ENCODE peak calls at places on chromosome 13, in seven cellular contexts. One of them, this sample, is unnamed.

GRCh38 chr13:39490136-39490535 is 112.9 kb downstream of the LHFPL6 start:
- DNase-seq in HCT116: no peak
- DNase-seq in H1: no peak
- DNase-seq in GM12878: no peak
- DNase-seq in SK-N-SH: no peak
- DNase-seq in K562: no peak
- DNase-seq in HepG2: no peak
- DNase-seq in this sample: no peak

GRCh38 chr13:113836917-113837553 is 26.8 kb downstream of the GAS6 start:
- DNase-seq in HCT116: peak
- DNase-seq in H1: no peak
- DNase-seq in GM12878: no peak
- DNase-seq in SK-N-SH: peak
- DNase-seq in K562: no peak
- DNase-seq in HepG2: no peak
- DNase-seq in this sample: no peak

GRCh38 chr13:73757471-73758233 is 376.6 kb downstream of the KLF12 start:
- DNase-seq in HCT116: no peak
- DNase-seq in H1: no peak
- DNase-seq in GM12878: no peak
- DNase-seq in SK-N-SH: no peak
- DNase-seq in K562: no peak
- DNase-seq in HepG2: no peak
- DNase-seq in this sample: no peak

GRCh38 chr13:53090507-53090906 is 61.9 kb downstream of the OLFM4 start:
- DNase-seq in HCT116: no peak
- DNase-seq in H1: no peak
- DNase-seq in GM12878: no peak
- DNase-seq in SK-N-SH: no peak
- DNase-seq in K562: no peak
- DNase-seq in HepG2: no peak
- DNase-seq in this sample: no peak

GRCh38 chr13:100506600-100507422 is 81.8 kb downstream of the GGACT start:
- DNase-seq in HCT116: no peak
- DNase-seq in H1: no peak
- DNase-seq in GM12878: no peak
- DNase-seq in SK-N-SH: no peak
- DNase-seq in K562: no peak
- DNase-seq in HepG2: no peak
- DNase-seq in this sample: no peak

GRCh38 chr13:25141042-25141441 is 31.0 kb downstream of the AMER2 start:
- DNase-seq in HCT116: no peak
- DNase-seq in H1: no peak
- DNase-seq in GM12878: no peak
- DNase-seq in SK-N-SH: no peak
- DNase-seq in K562: no peak
- DNase-seq in HepG2: no peak
- DNase-seq in this sample: no peak

GRCh38 chr13:46121597-46122163 is 16.8 kb upstream of the CPB2 start:
- DNase-seq in HCT116: no peak
- DNase-seq in H1: no peak
- DNase-seq in GM12878: no peak
- DNase-seq in SK-N-SH: no peak
- DNase-seq in K562: no peak
- DNase-seq in HepG2: peak
- DNase-seq in this sample: no peak

GRCh38 chr13:39037410-39037879 is 444 bp downstream of the PROSER1 start:
- DNase-seq in HCT116: no peak
- DNase-seq in H1: no peak
- DNase-seq in GM12878: no peak
- DNase-seq in SK-N-SH: no peak
- DNase-seq in K562: no peak
- DNase-seq in HepG2: no peak
- DNase-seq in this sample: no peak

GRCh38 chr13:39773833-39774232 is 118.4 kb downstream of the COG6 start:
- DNase-seq in HCT116: no peak
- DNase-seq in H1: no peak
- DNase-seq in GM12878: no peak
- DNase-seq in SK-N-SH: no peak
- DNase-seq in K562: no peak
- DNase-seq in HepG2: no peak
- DNase-seq in this sample: no peak

GRCh38 chr13:109156181-109156935 is 526.9 kb downstream of the MYO16 start:
- DNase-seq in HCT116: no peak
- DNase-seq in H1: no peak
- DNase-seq in GM12878: no peak
- DNase-seq in SK-N-SH: no peak
- DNase-seq in K562: no peak
- DNase-seq in HepG2: no peak
- DNase-seq in this sample: no peak

GRCh38 chr13:22082437-22083100 is 411.7 kb downstream of the FGF9 start:
- DNase-seq in HCT116: no peak
- DNase-seq in H1: no peak
- DNase-seq in GM12878: no peak
- DNase-seq in SK-N-SH: no peak
- DNase-seq in K562: no peak
- DNase-seq in HepG2: no peak
- DNase-seq in this sample: no peak

GRCh38 chr13:42047561-42048322 is 706 bp upstream of the DGKH start:
- DNase-seq in HCT116: peak
- DNase-seq in H1: no peak
- DNase-seq in GM12878: peak
- DNase-seq in SK-N-SH: peak
- DNase-seq in K562: peak
- DNase-seq in HepG2: no peak
- DNase-seq in this sample: peak

GRCh38 chr13:108993346-108993745 is 363.9 kb downstream of the MYO16 start:
- DNase-seq in HCT116: no peak
- DNase-seq in H1: no peak
- DNase-seq in GM12878: no peak
- DNase-seq in SK-N-SH: no peak
- DNase-seq in K562: no peak
- DNase-seq in HepG2: no peak
- DNase-seq in this sample: no peak

GRCh38 chr13:42007844-42008243 is 40.6 kb upstream of the DGKH start:
- DNase-seq in HCT116: no peak
- DNase-seq in H1: no peak
- DNase-seq in GM12878: no peak
- DNase-seq in SK-N-SH: no peak
- DNase-seq in K562: no peak
- DNase-seq in HepG2: no peak
- DNase-seq in this sample: no peak

GRCh38 chr13:19782049-19782726 is 557 bp downstream of the PSPC1 start:
- DNase-seq in HCT116: no peak
- DNase-seq in H1: no peak
- DNase-seq in GM12878: no peak
- DNase-seq in SK-N-SH: peak
- DNase-seq in K562: peak
- DNase-seq in HepG2: no peak
- DNase-seq in this sample: peak

GRCh38 chr13:78098249-78098648 is 179.6 kb upstream of the EDNRB start:
- DNase-seq in HCT116: no peak
- DNase-seq in H1: no peak
- DNase-seq in GM12878: no peak
- DNase-seq in SK-N-SH: no peak
- DNase-seq in K562: no peak
- DNase-seq in HepG2: no peak
- DNase-seq in this sample: no peak

GRCh38 chr13:94956407-94957110 is 244.2 kb upstream of the SOX21 start:
- DNase-seq in HCT116: no peak
- DNase-seq in H1: no peak
- DNase-seq in GM12878: no peak
- DNase-seq in SK-N-SH: no peak
- DNase-seq in K562: no peak
- DNase-seq in HepG2: no peak
- DNase-seq in this sample: no peak

GRCh38 chr13:98528663-98529064 is 48.2 kb downstream of the STK24 start:
- DNase-seq in HCT116: no peak
- DNase-seq in H1: no peak
- DNase-seq in GM12878: no peak
- DNase-seq in SK-N-SH: no peak
- DNase-seq in K562: no peak
- DNase-seq in HepG2: no peak
- DNase-seq in this sample: no peak

GRCh38 chr13:102825921-102826706 is 19.7 kb upstream of the ERCC5 start:
- DNase-seq in HCT116: no peak
- DNase-seq in H1: no peak
- DNase-seq in GM12878: no peak
- DNase-seq in SK-N-SH: no peak
- DNase-seq in K562: no peak
- DNase-seq in HepG2: no peak
- DNase-seq in this sample: no peak

GRCh38 chr13:64871742-64872141 is 2358.4 kb downstream of the PCDH9 start:
- DNase-seq in HCT116: no peak
- DNase-seq in H1: no peak
- DNase-seq in GM12878: no peak
- DNase-seq in SK-N-SH: no peak
- DNase-seq in K562: no peak
- DNase-seq in HepG2: peak
- DNase-seq in this sample: no peak

GRCh38 chr13:69524459-69525155 is 583.0 kb upstream of the ATXN8OS start:
- DNase-seq in HCT116: no peak
- DNase-seq in H1: no peak
- DNase-seq in GM12878: no peak
- DNase-seq in SK-N-SH: no peak
- DNase-seq in K562: no peak
- DNase-seq in HepG2: no peak
- DNase-seq in this sample: no peak

GRCh38 chr13:36918246-36919060 is 1.6 kb downstream of the SMAD9 start:
- DNase-seq in HCT116: no peak
- DNase-seq in H1: no peak
- DNase-seq in GM12878: no peak
- DNase-seq in SK-N-SH: peak
- DNase-seq in K562: no peak
- DNase-seq in HepG2: no peak
- DNase-seq in this sample: peak

GRCh38 chr13:20460744-20461143 is 64.9 kb downstream of the CRYL1 start:
- DNase-seq in HCT116: no peak
- DNase-seq in H1: no peak
- DNase-seq in GM12878: no peak
- DNase-seq in SK-N-SH: no peak
- DNase-seq in K562: no peak
- DNase-seq in HepG2: no peak
- DNase-seq in this sample: no peak

GRCh38 chr13:29474991-29475390 is 120.5 kb downstream of the SLC7A1 start:
- DNase-seq in HCT116: no peak
- DNase-seq in H1: no peak
- DNase-seq in GM12878: no peak
- DNase-seq in SK-N-SH: no peak
- DNase-seq in K562: no peak
- DNase-seq in HepG2: no peak
- DNase-seq in this sample: no peak

GRCh38 chr13:58587183-58587582 is 955.6 kb downstream of the PCDH17 start:
- DNase-seq in HCT116: no peak
- DNase-seq in H1: no peak
- DNase-seq in GM12878: peak
- DNase-seq in SK-N-SH: no peak
- DNase-seq in K562: no peak
- DNase-seq in HepG2: no peak
- DNase-seq in this sample: no peak

DNA sequence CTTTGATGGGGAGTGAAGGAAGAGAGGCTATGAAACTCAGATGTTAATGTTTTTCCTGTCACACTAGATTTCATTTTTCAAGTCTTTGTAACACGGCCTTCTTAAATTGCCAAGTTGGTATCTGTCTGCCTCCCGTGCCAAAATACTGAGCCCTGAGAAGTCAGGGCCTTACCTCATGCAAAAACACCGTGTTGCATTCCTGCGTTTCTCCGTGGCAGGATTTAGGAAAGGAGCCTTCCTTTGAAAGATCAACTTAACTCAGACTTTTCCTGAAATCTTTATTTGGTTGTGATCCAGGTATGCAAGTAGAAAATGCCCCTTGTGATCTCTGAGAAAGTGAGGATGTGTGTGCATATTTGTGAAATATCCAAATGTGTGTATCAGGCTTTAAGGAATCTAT is 1291.0 kb upstream of the SLC10A2 start:
- DNase-seq in HCT116: no peak
- DNase-seq in H1: no peak
- DNase-seq in GM12878: no peak
- DNase-seq in SK-N-SH: peak
- DNase-seq in K562: no peak
- DNase-seq in HepG2: no peak
- DNase-seq in this sample: no peak
- TF ChIP-seq JUND in HCT116: no peak
- TF ChIP-seq JUND in H1: no peak
- TF ChIP-seq JUND in GM12878: no peak
- TF ChIP-seq JUND in SK-N-SH: no peak
- TF ChIP-seq JUND in K562: no peak
- TF ChIP-seq JUND in HepG2: no peak
- TF ChIP-seq JUND in this sample: no peak

GRCh38 chr13:45068036-45069001 is 52.0 kb upstream of the GTF2F2 start:
- DNase-seq in HCT116: no peak
- DNase-seq in H1: no peak
- DNase-seq in GM12878: no peak
- DNase-seq in SK-N-SH: no peak
- DNase-seq in K562: no peak
- DNase-seq in HepG2: no peak
- DNase-seq in this sample: no peak
- TF ChIP-seq JUND in HCT116: no peak
- TF ChIP-seq JUND in H1: no peak
- TF ChIP-seq JUND in GM12878: no peak
- TF ChIP-seq JUND in SK-N-SH: no peak
- TF ChIP-seq JUND in K562: no peak
- TF ChIP-seq JUND in HepG2: no peak
- TF ChIP-seq JUND in this sample: no peak

DNA sequence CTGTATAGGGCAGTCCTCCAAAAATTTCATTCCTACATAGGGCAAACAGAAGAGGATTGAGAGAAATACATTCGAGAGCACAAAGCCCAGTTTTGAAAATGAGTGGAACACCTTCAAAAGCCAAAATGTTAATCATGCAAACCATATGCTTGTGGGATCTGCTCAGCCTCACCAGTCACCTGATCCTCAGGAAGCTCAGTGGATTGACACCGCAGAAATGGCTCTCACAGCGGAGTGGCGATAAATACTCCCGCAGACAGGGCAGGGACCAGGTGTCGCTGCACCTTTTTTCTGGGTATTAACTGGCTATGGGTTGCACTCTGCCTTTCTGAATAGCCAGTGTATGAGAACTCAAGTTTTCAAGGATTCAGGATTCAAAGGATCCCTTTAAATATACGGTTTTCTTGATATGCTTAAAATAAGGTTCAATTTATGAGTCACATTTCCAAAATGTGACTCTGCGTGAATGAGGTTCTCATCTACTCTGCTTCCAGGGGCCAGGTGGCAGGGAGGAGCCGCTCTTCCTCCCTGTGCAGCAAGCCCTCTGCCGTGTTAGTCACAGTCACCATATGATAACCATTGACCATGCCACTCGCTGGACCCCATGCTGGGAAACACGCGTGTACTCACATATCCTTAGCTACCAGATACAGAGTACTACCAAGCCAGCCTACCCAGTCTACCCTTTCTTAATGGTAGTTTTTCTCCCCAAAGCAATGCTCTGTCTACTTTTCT is 18.3 kb upstream of the DHRS12 start:
- DNase-seq in HCT116: no peak
- DNase-seq in H1: no peak
- DNase-seq in GM12878: no peak
- DNase-seq in SK-N-SH: no peak
- DNase-seq in K562: no peak
- DNase-seq in HepG2: no peak
- DNase-seq in this sample: no peak
- TF ChIP-seq JUND in HCT116: no peak
- TF ChIP-seq JUND in H1: no peak
- TF ChIP-seq JUND in GM12878: no peak
- TF ChIP-seq JUND in SK-N-SH: no peak
- TF ChIP-seq JUND in K562: no peak
- TF ChIP-seq JUND in HepG2: no peak
- TF ChIP-seq JUND in this sample: no peak

GRCh38 chr13:76792680-76793334 is 93.4 kb downstream of the KCTD12 start:
- DNase-seq in HCT116: no peak
- DNase-seq in H1: no peak
- DNase-seq in GM12878: no peak
- DNase-seq in SK-N-SH: no peak
- DNase-seq in K562: no peak
- DNase-seq in HepG2: no peak
- DNase-seq in this sample: no peak
- TF ChIP-seq JUND in HCT116: no peak
- TF ChIP-seq JUND in H1: no peak
- TF ChIP-seq JUND in GM12878: no peak
- TF ChIP-seq JUND in SK-N-SH: no peak
- TF ChIP-seq JUND in K562: no peak
- TF ChIP-seq JUND in HepG2: no peak
- TF ChIP-seq JUND in this sample: no peak

This sample was measured in T47D.